ENCODE peak calls at places on chromosomes 13 and 19, in six cellular contexts. M is right atrium auricular region, Z is stomach, S is astrocyte of the cerebellum, T is upper lobe of left lung, E is breast epithelium. A is an unnamed sample.

GRCh38 chr19:4284176-4284958 is 5.3 kb downstream of the SHD start:
- DNase-seq in M (no peak), Z (no peak), S (no peak), T (no peak), E (no peak), A (no peak)

GRCh38 chr19:48858984-48859710 is 9.3 kb downstream of the PLEKHA4 start:
- DNase-seq in M (no peak), Z (no peak), S (no peak), T (peak; percentile 81), E (no peak), A (peak; percentile 82)

GRCh38 chr19:246551-246950 is 44.7 kb downstream of the PLPP2 start:
- DNase-seq in M (no peak), Z (no peak), S (no peak), T (peak; percentile 85), E (no peak), A (no peak)

GRCh38 chr13:44437356-44438233 is 64.0 kb downstream of the SERP2 start:
- DNase-seq in M (no peak), Z (no peak), S (no peak), T (no peak), E (no peak), A (no peak)

GRCh38 chr13:60617863-60618733 is 221.1 kb downstream of the TDRD3 start:
- DNase-seq in M (no peak), Z (no peak), S (peak; percentile 45), T (no peak), E (no peak), A (no peak)

GRCh38 chr19:46866407-46867132 is 5.8 kb downstream of the ARHGAP35 start:
- DNase-seq in M (no peak), Z (no peak), S (no peak), T (no peak), E (no peak), A (no peak)

GRCh38 chr19:30566681-30567420 is 194.7 kb downstream of the ZNF536 start:
- DNase-seq in M (no peak), Z (no peak), S (no peak), T (peak; percentile 49), E (no peak), A (no peak)

GRCh38 chr13:108302279-108302678 is 32.8 kb downstream of the TNFSF13B start:
- DNase-seq in M (no peak), Z (no peak), S (no peak), T (no peak), E (no peak), A (no peak)

GRCh38 chr13:97072297-97072696 is 78.0 kb upstream of the OXGR1 start:
- DNase-seq in M (no peak), Z (no peak), S (no peak), T (no peak), E (no peak), A (no peak)

GRCh38 chr13:51995677-51996551 is 15.3 kb downstream of the ATP7B start:
- DNase-seq in M (no peak), Z (peak; percentile 74), S (no peak), T (no peak), E (no peak), A (no peak)

GRCh38 chr13:44504146-44504545 is 72.0 kb downstream of the TSC22D1 start:
- DNase-seq in M (no peak), Z (no peak), S (no peak), T (no peak), E (no peak), A (no peak)

GRCh38 chr13:42007844-42008243 is 40.6 kb upstream of the DGKH start:
- DNase-seq in M (no peak), Z (no peak), S (peak; percentile 41), T (no peak), E (no peak), A (no peak)

GRCh38 chr19:752652-753517 is 2.0 kb downstream of the MISP start:
- DNase-seq in M (peak; percentile 62), Z (peak; percentile 85), S (peak; percentile 60), T (peak; percentile 85), E (peak; percentile 71), A (no peak)

GRCh38 chr13:32246468-32246867 is 68.7 kb downstream of the ZAR1L start:
- DNase-seq in M (peak; percentile 71), Z (peak; percentile 68), S (peak; percentile 44), T (no peak), E (no peak), A (no peak)

GRCh38 chr19:13286195-13286985 is 136.2 kb downstream of the IER2 start:
- DNase-seq in M (no peak), Z (no peak), S (no peak), T (peak; percentile 76), E (no peak), A (no peak)

GRCh38 chr13:63209330-63210017 is 1793.8 kb upstream of the PCDH20 start:
- DNase-seq in M (no peak), Z (no peak), S (no peak), T (no peak), E (no peak), A (no peak)

GRCh38 chr13:53694814-53695533 is 666.4 kb downstream of the OLFM4 start:
- DNase-seq in M (no peak), Z (no peak), S (no peak), T (no peak), E (no peak), A (no peak)

GRCh38 chr19:15934332-15935078 is at the start of gene CYP4F11:
- DNase-seq in M (no peak), Z (peak; percentile 96), S (no peak), T (peak; percentile 71), E (peak; percentile 89), A (no peak)

GRCh38 chr13:111429064-111429558 is 108.7 kb downstream of the TEX29 start:
- DNase-seq in M (no peak), Z (no peak), S (no peak), T (peak; percentile 69), E (no peak), A (peak; percentile 48)

GRCh38 chr19:16370671-16371391 is 46.2 kb downstream of the KLF2 start:
- DNase-seq in M (no peak), Z (no peak), S (no peak), T (no peak), E (no peak), A (peak; percentile 31)

GRCh38 chr13:31885994-31886393 is 145.6 kb upstream of the FRY start:
- DNase-seq in M (no peak), Z (no peak), S (no peak), T (no peak), E (no peak), A (no peak)

GRCh38 chr13:59533561-59534337 is 630.0 kb downstream of the DIAPH3 start:
- DNase-seq in M (no peak), Z (no peak), S (no peak), T (no peak), E (no peak), A (no peak)

GRCh38 chr13:25752957-25753540 is 298.8 kb downstream of the SHISA2 start:
- DNase-seq in M (peak; percentile 80), Z (peak; percentile 67), S (peak; percentile 91), T (no peak), E (no peak), A (no peak)

GRCh38 chr19:40736661-40737060 is 13.6 kb downstream of the ACTMAP start:
- DNase-seq in M (no peak), Z (no peak), S (no peak), T (no peak), E (no peak), A (no peak)

GRCh38 chr13:30572859-30573275 is 44.9 kb upstream of the USPL1 start:
- DNase-seq in M (no peak), Z (no peak), S (no peak), T (no peak), E (no peak), A (no peak)
- TF ChIP-seq CTCF in M (no peak), Z (no peak), S (peak; percentile 32), T (no peak), E (no peak), A (peak; percentile 44)

DNA sequence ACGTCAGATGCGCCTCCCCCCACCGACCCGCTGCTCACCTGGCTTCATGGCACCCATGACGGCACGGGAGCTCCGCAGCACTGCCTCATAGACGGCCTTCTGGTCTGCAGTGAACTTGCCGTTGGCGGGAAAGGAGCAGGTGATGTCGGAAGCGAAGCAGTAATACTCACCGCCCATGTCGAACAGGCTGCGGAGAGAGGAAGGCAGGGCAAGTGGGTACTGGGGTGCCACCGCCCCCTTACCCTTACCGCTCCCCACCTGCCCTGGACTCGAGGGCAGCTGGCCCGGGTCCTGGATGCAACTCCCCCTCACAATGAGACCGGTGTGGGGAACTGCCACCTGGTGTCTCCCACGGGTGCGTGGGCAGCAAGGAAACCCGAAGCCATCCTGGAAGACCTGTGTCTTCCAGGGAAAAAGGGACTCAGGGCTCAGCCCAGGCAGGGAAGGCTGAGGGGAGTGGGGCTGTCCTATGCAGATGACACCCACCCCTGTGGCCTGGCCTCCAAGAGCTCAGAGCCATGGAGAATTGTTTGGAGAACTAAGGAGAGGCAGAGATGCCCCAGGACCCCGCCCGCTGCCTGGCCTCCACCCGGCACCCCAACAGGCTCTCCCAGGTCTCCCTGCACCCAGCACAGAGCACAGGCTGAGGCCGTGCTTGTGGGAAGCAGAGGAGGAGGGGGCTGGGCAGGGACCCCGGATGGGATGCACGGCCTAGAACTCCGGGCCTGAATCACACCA is 28.3 kb downstream of the CEBPG start:
- DNase-seq in M (no peak), Z (no peak), S (no peak), T (peak; percentile 75), E (peak; percentile 36), A (no peak)
- H3K4me3 ChIP-seq in M (no peak overlapping the region), Z (no peak overlapping the region), S (no peak overlapping the region), T (no peak overlapping the region), E (no peak overlapping the region), A (no peak overlapping the region)

DNA sequence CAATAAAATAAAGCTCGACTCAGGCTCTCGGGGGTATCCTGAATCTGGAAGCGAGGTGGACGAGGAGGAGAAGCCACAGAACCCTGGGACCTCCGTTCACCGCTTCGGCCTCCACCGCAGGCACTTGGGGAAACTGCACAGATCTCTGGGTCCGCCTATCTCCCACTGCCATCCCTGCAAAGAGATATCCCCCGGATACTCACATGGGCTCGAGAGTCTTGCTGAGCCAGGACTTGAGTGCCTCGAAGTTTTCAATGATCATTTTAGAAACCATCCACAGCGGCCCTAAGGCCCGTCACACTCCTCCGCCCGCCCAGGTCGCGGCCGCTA is 589 bp downstream of the RBM26 start:
- DNase-seq in M (no peak), Z (no peak), S (no peak), T (no peak), E (no peak), A (no peak)
- TF ChIP-seq CTCF in M (no peak), Z (no peak), S (no peak), T (no peak), E (no peak), A (no peak)

DNA sequence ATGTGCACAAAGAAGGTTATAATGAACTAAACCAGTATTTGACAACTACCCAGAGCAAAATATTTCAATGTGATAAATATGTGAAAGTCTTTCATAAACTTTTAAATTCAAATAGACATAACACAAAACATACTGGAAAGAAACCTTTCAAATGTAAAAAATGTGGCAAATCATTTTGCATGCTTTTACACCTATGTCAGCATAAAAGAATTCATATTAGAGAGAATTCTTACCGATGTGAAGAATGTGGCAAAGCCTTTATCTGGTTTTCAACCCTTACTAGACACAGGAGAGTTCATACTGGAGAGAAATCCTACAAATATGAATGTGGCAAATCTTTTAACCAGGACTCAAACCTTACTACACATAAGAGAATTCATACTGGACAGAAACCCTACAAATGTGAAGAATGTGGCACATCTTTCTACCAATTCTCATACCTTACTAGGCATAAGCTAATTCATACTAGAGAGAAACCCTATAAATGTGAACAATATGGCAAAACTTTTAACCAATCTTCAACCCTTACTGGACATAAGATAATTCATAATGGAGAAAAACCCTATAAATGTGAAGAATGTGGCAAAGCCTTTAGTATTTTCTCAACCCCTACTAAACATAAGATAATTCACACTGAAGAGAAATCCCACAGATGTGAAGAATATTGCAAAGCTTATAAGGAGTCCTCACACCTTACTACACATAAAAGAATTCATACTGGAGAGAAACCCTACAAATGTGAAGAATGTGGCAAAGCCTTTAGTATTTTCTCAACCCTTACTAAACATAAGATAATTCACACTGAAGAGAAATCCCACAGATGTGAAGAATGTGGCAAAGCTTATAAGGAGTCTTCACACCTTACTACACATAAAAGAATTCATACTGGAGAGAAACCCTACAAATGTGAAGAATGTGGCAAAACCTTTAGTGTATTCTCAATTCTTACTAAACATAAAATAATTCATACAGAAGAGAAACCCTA is 26.4 kb downstream of the ZNF493 start:
- DNase-seq in M (no peak), Z (no peak), S (no peak), T (no peak), E (no peak), A (no peak)
- H3K4me3 ChIP-seq in M (no peak overlapping the region), Z (no peak overlapping the region), S (no peak overlapping the region), T (no peak overlapping the region), E (no peak overlapping the region), A (no peak overlapping the region)

A was measured in CD8-positive, alpha-beta T cell.